ENCODE peak calls at places on chromosomes 13 and 19, in six cellular contexts. One of them, this sample, is unnamed.

GRCh38 chr19:17954401-17954800 is 12.5 kb upstream of the KCNN1 start:
- DNase-seq in right lobe of liver: no peak
- DNase-seq in upper lobe of right lung: no peak
- DNase-seq in fibroblast of lung: no peak
- DNase-seq in upper lobe of left lung: no peak
- DNase-seq in GM23248: no peak
- DNase-seq in this sample: no peak

GRCh38 chr13:50170447-50171037 is 155.3 kb downstream of the KCNRG start:
- DNase-seq in right lobe of liver: no peak
- DNase-seq in upper lobe of right lung: no peak
- DNase-seq in fibroblast of lung: peak; percentile 67
- DNase-seq in upper lobe of left lung: no peak
- DNase-seq in GM23248: peak; percentile 35
- DNase-seq in this sample: no peak

GRCh38 chr13:104382941-104383340 is 1316.7 kb upstream of the SLC10A2 start:
- DNase-seq in right lobe of liver: no peak
- DNase-seq in upper lobe of right lung: no peak
- DNase-seq in fibroblast of lung: peak; percentile 83
- DNase-seq in upper lobe of left lung: no peak
- DNase-seq in GM23248: no peak
- DNase-seq in this sample: no peak

GRCh38 chr13:63367522-63368198 is 1952.0 kb upstream of the PCDH20 start:
- DNase-seq in right lobe of liver: no peak
- DNase-seq in upper lobe of right lung: peak; percentile 39
- DNase-seq in fibroblast of lung: no peak
- DNase-seq in upper lobe of left lung: no peak
- DNase-seq in GM23248: no peak
- DNase-seq in this sample: no peak

GRCh38 chr13:114071441-114071840 is 61.0 kb downstream of the RASA3 start:
- DNase-seq in right lobe of liver: peak; percentile 8
- DNase-seq in upper lobe of right lung: peak; percentile 49
- DNase-seq in fibroblast of lung: peak; percentile 32
- DNase-seq in upper lobe of left lung: no peak
- DNase-seq in GM23248: no peak
- DNase-seq in this sample: no peak

GRCh38 chr13:91296011-91296410 is 51.5 kb upstream of the MIR17HG start:
- DNase-seq in right lobe of liver: no peak
- DNase-seq in upper lobe of right lung: no peak
- DNase-seq in fibroblast of lung: no peak
- DNase-seq in upper lobe of left lung: no peak
- DNase-seq in GM23248: no peak
- DNase-seq in this sample: no peak

GRCh38 chr19:48419158-48419920 is 25.9 kb downstream of the GRIN2D start:
- DNase-seq in right lobe of liver: peak; percentile 58
- DNase-seq in upper lobe of right lung: no peak
- DNase-seq in fibroblast of lung: peak; percentile 42
- DNase-seq in upper lobe of left lung: peak; percentile 40
- DNase-seq in GM23248: peak; percentile 67
- DNase-seq in this sample: peak; percentile 69

GRCh38 chr19:8323781-8324185 is 2.5 kb downstream of the RPS28 start:
- DNase-seq in right lobe of liver: no peak
- DNase-seq in upper lobe of right lung: no peak
- DNase-seq in fibroblast of lung: no peak
- DNase-seq in upper lobe of left lung: no peak
- DNase-seq in GM23248: no peak
- DNase-seq in this sample: no peak

GRCh38 chr13:32428581-32429072 is 697 bp upstream of the N4BP2L1 start:
- DNase-seq in right lobe of liver: no peak
- DNase-seq in upper lobe of right lung: no peak
- DNase-seq in fibroblast of lung: no peak
- DNase-seq in upper lobe of left lung: no peak
- DNase-seq in GM23248: peak; percentile 22
- DNase-seq in this sample: no peak

GRCh38 chr19:29843180-29844051 is 31.6 kb downstream of the CCNE1 start:
- DNase-seq in right lobe of liver: peak; percentile 66
- DNase-seq in upper lobe of right lung: peak; percentile 68
- DNase-seq in fibroblast of lung: peak; percentile 12
- DNase-seq in upper lobe of left lung: peak; percentile 84
- DNase-seq in GM23248: peak; percentile 40
- DNase-seq in this sample: no peak

GRCh38 chr19:6425732-6426686 is 1.4 kb upstream of the KHSRP start:
- DNase-seq in right lobe of liver: peak; percentile 58
- DNase-seq in upper lobe of right lung: no peak
- DNase-seq in fibroblast of lung: no peak
- DNase-seq in upper lobe of left lung: no peak
- DNase-seq in GM23248: no peak
- DNase-seq in this sample: no peak

GRCh38 chr19:38915329-38916321 is 3.6 kb upstream of the CCER2 start:
- DNase-seq in right lobe of liver: peak; percentile 45
- DNase-seq in upper lobe of right lung: no peak
- DNase-seq in fibroblast of lung: no peak
- DNase-seq in upper lobe of left lung: peak; percentile 76
- DNase-seq in GM23248: no peak
- DNase-seq in this sample: no peak

GRCh38 chr19:1921825-1922224 is 16.6 kb downstream of the ADAT3 start:
- DNase-seq in right lobe of liver: no peak
- DNase-seq in upper lobe of right lung: no peak
- DNase-seq in fibroblast of lung: no peak
- DNase-seq in upper lobe of left lung: peak; percentile 70
- DNase-seq in GM23248: no peak
- DNase-seq in this sample: no peak

GRCh38 chr13:108200781-108201398 is 14.4 kb downstream of the LIG4 start:
- DNase-seq in right lobe of liver: no peak
- DNase-seq in upper lobe of right lung: no peak
- DNase-seq in fibroblast of lung: peak; percentile 22
- DNase-seq in upper lobe of left lung: no peak
- DNase-seq in GM23248: peak; percentile 66
- DNase-seq in this sample: no peak

GRCh38 chr13:73092831-73093230 is 34.0 kb downstream of the KLF5 start:
- DNase-seq in right lobe of liver: no peak
- DNase-seq in upper lobe of right lung: no peak
- DNase-seq in fibroblast of lung: peak; percentile 32
- DNase-seq in upper lobe of left lung: no peak
- DNase-seq in GM23248: no peak
- DNase-seq in this sample: no peak

GRCh38 chr13:113589251-113589960 is 4.9 kb downstream of the TFDP1 start:
- DNase-seq in right lobe of liver: no peak
- DNase-seq in upper lobe of right lung: peak; percentile 37
- DNase-seq in fibroblast of lung: no peak
- DNase-seq in upper lobe of left lung: no peak
- DNase-seq in GM23248: no peak
- DNase-seq in this sample: no peak

GRCh38 chr13:112596220-112596619 is 8.3 kb upstream of the TUBGCP3 start:
- DNase-seq in right lobe of liver: no peak
- DNase-seq in upper lobe of right lung: no peak
- DNase-seq in fibroblast of lung: no peak
- DNase-seq in upper lobe of left lung: no peak
- DNase-seq in GM23248: no peak
- DNase-seq in this sample: no peak

GRCh38 chr13:47890146-47890814 is 110.8 kb downstream of the SUCLA2 start:
- DNase-seq in right lobe of liver: no peak
- DNase-seq in upper lobe of right lung: no peak
- DNase-seq in fibroblast of lung: no peak
- DNase-seq in upper lobe of left lung: no peak
- DNase-seq in GM23248: peak; percentile 57
- DNase-seq in this sample: no peak

GRCh38 chr19:56725829-56726424 is 54.4 kb upstream of the ZNF835 start:
- DNase-seq in right lobe of liver: no peak
- DNase-seq in upper lobe of right lung: no peak
- DNase-seq in fibroblast of lung: peak; percentile 2
- DNase-seq in upper lobe of left lung: no peak
- DNase-seq in GM23248: peak; percentile 16
- DNase-seq in this sample: no peak

GRCh38 chr13:86563308-86563707 is 764.1 kb upstream of the SLITRK6 start:
- DNase-seq in right lobe of liver: no peak
- DNase-seq in upper lobe of right lung: no peak
- DNase-seq in fibroblast of lung: peak; percentile 59
- DNase-seq in upper lobe of left lung: no peak
- DNase-seq in GM23248: peak; percentile 65
- DNase-seq in this sample: no peak

GRCh38 chr19:15280915-15281683 is 48.9 kb upstream of the EPHX3 start:
- DNase-seq in right lobe of liver: peak; percentile 88
- DNase-seq in upper lobe of right lung: peak; percentile 86
- DNase-seq in fibroblast of lung: peak; percentile 91
- DNase-seq in upper lobe of left lung: peak; percentile 95
- DNase-seq in GM23248: peak; percentile 95
- DNase-seq in this sample: no peak

DNA sequence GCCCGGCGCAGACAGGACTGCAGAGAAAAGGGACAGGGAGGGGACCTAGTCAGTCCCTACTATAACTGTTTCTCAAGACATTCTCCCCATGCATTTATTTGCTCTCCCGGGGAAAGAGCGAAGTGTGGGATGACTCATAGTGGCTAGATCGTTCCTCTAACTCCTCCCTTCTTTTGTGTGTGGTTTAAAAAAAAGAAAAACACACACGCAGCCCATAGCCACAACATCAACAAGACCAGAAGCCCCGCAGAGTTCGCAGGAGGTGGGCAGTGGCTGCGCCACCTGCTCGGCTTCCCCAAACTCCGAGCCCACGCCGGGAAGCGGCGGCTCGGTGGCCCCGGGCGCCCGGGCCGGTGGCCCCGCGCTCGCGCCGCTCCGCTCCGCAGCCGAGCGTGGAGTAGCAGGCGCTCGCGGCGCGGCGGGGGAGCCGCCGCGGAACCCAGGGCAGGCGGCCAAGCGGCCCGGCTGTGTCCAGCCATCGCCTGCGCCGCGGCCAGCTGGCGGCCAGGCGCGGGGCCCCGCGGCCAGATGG is 698 bp downstream of the TMTC4 start:
- DNase-seq in right lobe of liver: no peak
- DNase-seq in upper lobe of right lung: peak; percentile 76
- DNase-seq in fibroblast of lung: peak; percentile 88
- DNase-seq in upper lobe of left lung: peak; percentile 93
- DNase-seq in GM23248: peak; percentile 88
- DNase-seq in this sample: peak; percentile 28
- H3K27ac ChIP-seq in right lobe of liver: peak overlapping the region; percentile 91
- H3K27ac ChIP-seq in upper lobe of right lung: peak overlapping the region; percentile 56
- H3K27ac ChIP-seq in fibroblast of lung: peak overlapping the region; percentile 54
- H3K27ac ChIP-seq in upper lobe of left lung: peak overlapping the region; percentile 94
- H3K27ac ChIP-seq in GM23248: no peak overlapping the region
- H3K27ac ChIP-seq in this sample: no peak overlapping the region

DNA sequence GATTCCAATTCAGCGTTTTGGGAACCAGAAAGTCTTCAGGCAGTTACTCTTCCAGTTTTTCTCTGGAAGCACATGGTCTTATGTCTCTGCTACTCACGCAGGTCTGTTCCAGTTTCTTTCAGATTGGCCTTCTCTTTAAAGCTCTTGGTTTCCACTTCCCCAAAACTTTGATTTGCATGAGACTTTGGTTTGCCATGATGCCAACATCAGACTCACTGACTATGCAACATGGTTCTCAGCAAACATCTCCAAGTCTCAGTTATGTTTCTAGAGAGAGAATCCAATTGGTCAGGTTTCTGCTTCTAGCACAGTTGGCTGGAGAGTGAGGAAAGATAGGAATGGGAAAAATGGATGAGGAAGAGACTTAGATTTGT is 3.1 kb downstream of the AKAP11 start:
- DNase-seq in right lobe of liver: no peak
- DNase-seq in upper lobe of right lung: no peak
- DNase-seq in fibroblast of lung: no peak
- DNase-seq in upper lobe of left lung: no peak
- DNase-seq in GM23248: peak; percentile 24
- DNase-seq in this sample: no peak
- H3K4me1 ChIP-seq in right lobe of liver: no peaks in the 10 kb centered on the region
- H3K4me1 ChIP-seq in upper lobe of right lung: peaks cover 33% of the 10 kb centered on the region
- H3K4me1 ChIP-seq in fibroblast of lung: peaks cover 2% of the 10 kb centered on the region
- H3K4me1 ChIP-seq in upper lobe of left lung: peaks cover 28% of the 10 kb centered on the region
- H3K4me1 ChIP-seq in GM23248: peaks cover 24% of the 10 kb centered on the region
- H3K4me1 ChIP-seq in this sample: peaks cover 49% of the 10 kb centered on the region

GRCh38 chr13:80618777-80619176 is 277.9 kb upstream of the SPRY2 start:
- DNase-seq in right lobe of liver: no peak
- DNase-seq in upper lobe of right lung: no peak
- DNase-seq in fibroblast of lung: no peak
- DNase-seq in upper lobe of left lung: no peak
- DNase-seq in GM23248: no peak
- DNase-seq in this sample: no peak
- H3K4me3 ChIP-seq in right lobe of liver: no peak overlapping the region
- H3K4me3 ChIP-seq in upper lobe of right lung: no peak overlapping the region
- H3K4me3 ChIP-seq in fibroblast of lung: no peak overlapping the region
- H3K4me3 ChIP-seq in upper lobe of left lung: no peak overlapping the region
- H3K4me3 ChIP-seq in GM23248: no peak overlapping the region
- H3K4me3 ChIP-seq in this sample: no peak overlapping the region

GRCh38 chr19:10568444-10568825 is 344 bp downstream of the CDKN2D start:
- DNase-seq in right lobe of liver: peak; percentile 73
- DNase-seq in upper lobe of right lung: peak; percentile 84
- DNase-seq in fibroblast of lung: no peak
- DNase-seq in upper lobe of left lung: no peak
- DNase-seq in GM23248: peak; percentile 72
- DNase-seq in this sample: no peak

GRCh38 chr19:10566408-10566657 is 523 bp upstream of the KRI1 start:
- DNase-seq in right lobe of liver: no peak
- DNase-seq in upper lobe of right lung: no peak
- DNase-seq in fibroblast of lung: no peak
- DNase-seq in upper lobe of left lung: no peak
- DNase-seq in GM23248: no peak
- DNase-seq in this sample: no peak

GRCh38 chr19:10567696-10568443 is 909 bp downstream of the CDKN2D start:
- DNase-seq in right lobe of liver: no peak
- DNase-seq in upper lobe of right lung: no peak
- DNase-seq in fibroblast of lung: no peak
- DNase-seq in upper lobe of left lung: no peak
- DNase-seq in GM23248: peak; percentile 32
- DNase-seq in this sample: no peak

GRCh38 chr19:10566658-10567410 is 1.0 kb upstream of the KRI1 start:
- DNase-seq in right lobe of liver: no peak
- DNase-seq in upper lobe of right lung: no peak
- DNase-seq in fibroblast of lung: no peak
- DNase-seq in upper lobe of left lung: no peak
- DNase-seq in GM23248: peak; percentile 20
- DNase-seq in this sample: peak; percentile 87

GRCh38 chr19:10568826-10569651 is at the start of gene CDKN2D:
- DNase-seq in right lobe of liver: peak; percentile 100
- DNase-seq in upper lobe of right lung: peak; percentile 100
- DNase-seq in fibroblast of lung: peak; percentile 99
- DNase-seq in upper lobe of left lung: peak; percentile 100
- DNase-seq in GM23248: peak; percentile 100
- DNase-seq in this sample: peak; percentile 100
- H3K27ac ChIP-seq in right lobe of liver: peak within 1 kb of the TSS; percentile 57
- H3K27ac ChIP-seq in upper lobe of right lung: peak within 1 kb of the TSS; percentile 70
- H3K27ac ChIP-seq in fibroblast of lung: peak within 1 kb of the TSS; percentile 82
- H3K27ac ChIP-seq in upper lobe of left lung: peak within 1 kb of the TSS; percentile 95
- H3K27ac ChIP-seq in GM23248: peak within 1 kb of the TSS; percentile 51
- H3K27ac ChIP-seq in this sample: peak within 1 kb of the TSS; percentile 70

GRCh38 chr19:16342002-16342715 is 17.5 kb downstream of the KLF2 start:
- DNase-seq in right lobe of liver: no peak
- DNase-seq in upper lobe of right lung: no peak
- DNase-seq in fibroblast of lung: no peak
- DNase-seq in upper lobe of left lung: no peak
- DNase-seq in GM23248: peak; percentile 39
- DNase-seq in this sample: peak; percentile 67
- H3K4me1 ChIP-seq in right lobe of liver: peaks cover 7% of the 10 kb centered on the region
- H3K4me1 ChIP-seq in upper lobe of right lung: peaks cover 40% of the 10 kb centered on the region
- H3K4me1 ChIP-seq in fibroblast of lung: peaks cover 18% of the 10 kb centered on the region
- H3K4me1 ChIP-seq in upper lobe of left lung: peaks cover 43% of the 10 kb centered on the region
- H3K4me1 ChIP-seq in GM23248: peaks cover 35% of the 10 kb centered on the region
- H3K4me1 ChIP-seq in this sample: peaks cover 59% of the 10 kb centered on the region

GRCh38 chr13:44274838-44275237 is 98.8 kb upstream of the SERP2 start:
- DNase-seq in right lobe of liver: no peak
- DNase-seq in upper lobe of right lung: no peak
- DNase-seq in fibroblast of lung: peak; percentile 64
- DNase-seq in upper lobe of left lung: no peak
- DNase-seq in GM23248: peak; percentile 13
- DNase-seq in this sample: no peak
- H3K4me3 ChIP-seq in right lobe of liver: peak overlapping the region; percentile 17
- H3K4me3 ChIP-seq in upper lobe of right lung: peak overlapping the region; percentile 25
- H3K4me3 ChIP-seq in fibroblast of lung: peak overlapping the region; percentile 17
- H3K4me3 ChIP-seq in upper lobe of left lung: no peak overlapping the region
- H3K4me3 ChIP-seq in GM23248: peak overlapping the region; percentile 55
- H3K4me3 ChIP-seq in this sample: peak overlapping the region; percentile 61

This sample was measured in CD8-positive, alpha-beta memory T cell.